ENCODE peak calls at places on chromosomes 2 and 18, in nine cellular contexts. One of them, this sample, is unnamed.

GRCh38 chr2:41965173-41965875 is 82.5 kb upstream of the PKDCC start:
- DNase-seq in hepatocyte: no peak
- DNase-seq in CD4-positive, alpha-beta memory T cell: no peak
- DNase-seq in HTR-8/SVneo: no peak
- DNase-seq in ACHN: no peak
- DNase-seq in amygdala: no peak
- DNase-seq in psoas muscle: no peak
- DNase-seq in pancreas: no peak
- DNase-seq in GM10248: no peak
- DNase-seq in this sample: no peak

GRCh38 chr2:236956641-236957040 is 129.0 kb upstream of the COPS8 start:
- DNase-seq in hepatocyte: no peak
- DNase-seq in GM10248: no peak
- DNase-seq in amygdala: no peak
- DNase-seq in pancreas: no peak
- DNase-seq in psoas muscle: no peak
- DNase-seq in ACHN: no peak
- DNase-seq in CD4-positive, alpha-beta memory T cell: no peak
- DNase-seq in HTR-8/SVneo: no peak
- DNase-seq in this sample: no peak

GRCh38 chr2:95316466-95317122 is 19.4 kb downstream of the KCNIP3 start:
- DNase-seq in psoas muscle: no peak
- DNase-seq in hepatocyte: no peak
- DNase-seq in GM10248: no peak
- DNase-seq in ACHN: peak; percentile 92
- DNase-seq in HTR-8/SVneo: peak; percentile 47
- DNase-seq in pancreas: no peak
- DNase-seq in amygdala: no peak
- DNase-seq in CD4-positive, alpha-beta memory T cell: no peak
- DNase-seq in this sample: no peak

GRCh38 chr2:178747767-178748166 is 59.5 kb downstream of the TTN start:
- DNase-seq in amygdala: no peak
- DNase-seq in GM10248: no peak
- DNase-seq in hepatocyte: no peak
- DNase-seq in pancreas: no peak
- DNase-seq in psoas muscle: no peak
- DNase-seq in HTR-8/SVneo: no peak
- DNase-seq in CD4-positive, alpha-beta memory T cell: no peak
- DNase-seq in ACHN: no peak
- DNase-seq in this sample: no peak

GRCh38 chr2:202717598-202718310 is 83.0 kb downstream of the FAM117B start:
- DNase-seq in HTR-8/SVneo: no peak
- DNase-seq in pancreas: no peak
- DNase-seq in GM10248: no peak
- DNase-seq in hepatocyte: no peak
- DNase-seq in amygdala: no peak
- DNase-seq in CD4-positive, alpha-beta memory T cell: no peak
- DNase-seq in psoas muscle: no peak
- DNase-seq in ACHN: peak; percentile 53
- DNase-seq in this sample: peak; percentile 7

GRCh38 chr2:67797801-67798535 is 264.8 kb downstream of the C1D start:
- DNase-seq in psoas muscle: no peak
- DNase-seq in CD4-positive, alpha-beta memory T cell: no peak
- DNase-seq in ACHN: peak; percentile 5
- DNase-seq in HTR-8/SVneo: no peak
- DNase-seq in GM10248: no peak
- DNase-seq in amygdala: no peak
- DNase-seq in pancreas: no peak
- DNase-seq in hepatocyte: peak; percentile 51
- DNase-seq in this sample: no peak

GRCh38 chr18:80253871-80254492 is 6.7 kb upstream of the PARD6G start:
- DNase-seq in HTR-8/SVneo: no peak
- DNase-seq in GM10248: no peak
- DNase-seq in amygdala: no peak
- DNase-seq in ACHN: no peak
- DNase-seq in psoas muscle: no peak
- DNase-seq in CD4-positive, alpha-beta memory T cell: no peak
- DNase-seq in hepatocyte: peak; percentile 11
- DNase-seq in pancreas: no peak
- DNase-seq in this sample: no peak

GRCh38 chr18:47470941-47471340 is 219.5 kb upstream of the SKOR2 start:
- DNase-seq in HTR-8/SVneo: no peak
- DNase-seq in hepatocyte: no peak
- DNase-seq in amygdala: no peak
- DNase-seq in CD4-positive, alpha-beta memory T cell: no peak
- DNase-seq in GM10248: no peak
- DNase-seq in ACHN: no peak
- DNase-seq in pancreas: no peak
- DNase-seq in psoas muscle: no peak
- DNase-seq in this sample: no peak

GRCh38 chr18:13583567-13584245 is 142.7 kb downstream of the FAM210A start:
- DNase-seq in psoas muscle: no peak
- DNase-seq in HTR-8/SVneo: no peak
- DNase-seq in CD4-positive, alpha-beta memory T cell: no peak
- DNase-seq in ACHN: no peak
- DNase-seq in GM10248: no peak
- DNase-seq in hepatocyte: no peak
- DNase-seq in amygdala: no peak
- DNase-seq in pancreas: no peak
- DNase-seq in this sample: no peak

GRCh38 chr18:8480506-8481328 is 128.5 kb upstream of the RAB12 start:
- DNase-seq in psoas muscle: no peak
- DNase-seq in GM10248: no peak
- DNase-seq in hepatocyte: peak; percentile 79
- DNase-seq in amygdala: peak; percentile 56
- DNase-seq in CD4-positive, alpha-beta memory T cell: no peak
- DNase-seq in ACHN: peak; percentile 50
- DNase-seq in HTR-8/SVneo: peak; percentile 56
- DNase-seq in pancreas: no peak
- DNase-seq in this sample: no peak

GRCh38 chr2:173410579-173410978 is 55.9 kb downstream of the CDCA7 start:
- DNase-seq in amygdala: no peak
- DNase-seq in HTR-8/SVneo: no peak
- DNase-seq in pancreas: no peak
- DNase-seq in ACHN: no peak
- DNase-seq in psoas muscle: no peak
- DNase-seq in hepatocyte: no peak
- DNase-seq in GM10248: no peak
- DNase-seq in CD4-positive, alpha-beta memory T cell: no peak
- DNase-seq in this sample: no peak

GRCh38 chr2:28415715-28416114 is 23.1 kb downstream of the FOSL2 start:
- DNase-seq in ACHN: no peak
- DNase-seq in psoas muscle: no peak
- DNase-seq in GM10248: no peak
- DNase-seq in hepatocyte: no peak
- DNase-seq in amygdala: no peak
- DNase-seq in pancreas: no peak
- DNase-seq in HTR-8/SVneo: no peak
- DNase-seq in CD4-positive, alpha-beta memory T cell: no peak
- DNase-seq in this sample: peak; percentile 4

GRCh38 chr2:19738707-19739106 is 163.1 kb downstream of the TTC32 start:
- DNase-seq in GM10248: no peak
- DNase-seq in CD4-positive, alpha-beta memory T cell: no peak
- DNase-seq in amygdala: no peak
- DNase-seq in hepatocyte: no peak
- DNase-seq in ACHN: no peak
- DNase-seq in psoas muscle: peak; percentile 89
- DNase-seq in HTR-8/SVneo: no peak
- DNase-seq in pancreas: no peak
- DNase-seq in this sample: no peak

GRCh38 chr2:60302377-60303126 is 250.9 kb downstream of the BCL11A start:
- DNase-seq in GM10248: no peak
- DNase-seq in pancreas: no peak
- DNase-seq in amygdala: no peak
- DNase-seq in hepatocyte: no peak
- DNase-seq in psoas muscle: no peak
- DNase-seq in HTR-8/SVneo: no peak
- DNase-seq in ACHN: no peak
- DNase-seq in CD4-positive, alpha-beta memory T cell: no peak
- DNase-seq in this sample: no peak

GRCh38 chr18:5238371-5238758 is 41.3 kb upstream of the AKAIN1 start:
- DNase-seq in amygdala: peak; percentile 30
- DNase-seq in HTR-8/SVneo: no peak
- DNase-seq in ACHN: peak; percentile 45
- DNase-seq in pancreas: peak; percentile 74
- DNase-seq in GM10248: peak; percentile 54
- DNase-seq in psoas muscle: peak; percentile 70
- DNase-seq in CD4-positive, alpha-beta memory T cell: no peak
- DNase-seq in hepatocyte: peak; percentile 87
- DNase-seq in this sample: no peak

GRCh38 chr2:139218181-139218580 is 438.0 kb upstream of the NXPH2 start:
- DNase-seq in HTR-8/SVneo: no peak
- DNase-seq in ACHN: peak; percentile 4
- DNase-seq in GM10248: no peak
- DNase-seq in hepatocyte: no peak
- DNase-seq in pancreas: no peak
- DNase-seq in amygdala: no peak
- DNase-seq in psoas muscle: no peak
- DNase-seq in CD4-positive, alpha-beta memory T cell: no peak
- DNase-seq in this sample: no peak

GRCh38 chr2:216710531-216711282 is 15.4 kb upstream of the IGFBP5 start:
- DNase-seq in HTR-8/SVneo: no peak
- DNase-seq in GM10248: no peak
- DNase-seq in ACHN: no peak
- DNase-seq in hepatocyte: peak; percentile 42
- DNase-seq in psoas muscle: peak; percentile 78
- DNase-seq in amygdala: no peak
- DNase-seq in CD4-positive, alpha-beta memory T cell: no peak
- DNase-seq in pancreas: no peak
- DNase-seq in this sample: no peak

GRCh38 chr2:127174977-127175376 is 45.1 kb downstream of the CYP27C1 start:
- DNase-seq in amygdala: no peak
- DNase-seq in psoas muscle: peak; percentile 74
- DNase-seq in pancreas: no peak
- DNase-seq in hepatocyte: peak; percentile 68
- DNase-seq in HTR-8/SVneo: no peak
- DNase-seq in CD4-positive, alpha-beta memory T cell: no peak
- DNase-seq in ACHN: no peak
- DNase-seq in GM10248: no peak
- DNase-seq in this sample: no peak

GRCh38 chr2:14255135-14255820 is 377.2 kb upstream of the LRATD1 start:
- DNase-seq in psoas muscle: no peak
- DNase-seq in GM10248: no peak
- DNase-seq in ACHN: no peak
- DNase-seq in hepatocyte: no peak
- DNase-seq in HTR-8/SVneo: no peak
- DNase-seq in CD4-positive, alpha-beta memory T cell: no peak
- DNase-seq in amygdala: no peak
- DNase-seq in pancreas: no peak
- DNase-seq in this sample: no peak

GRCh38 chr2:9420495-9420894 is 2.8 kb downstream of the ITGB1BP1 start:
- DNase-seq in HTR-8/SVneo: no peak
- DNase-seq in pancreas: no peak
- DNase-seq in hepatocyte: no peak
- DNase-seq in psoas muscle: no peak
- DNase-seq in amygdala: no peak
- DNase-seq in CD4-positive, alpha-beta memory T cell: no peak
- DNase-seq in GM10248: no peak
- DNase-seq in ACHN: no peak
- DNase-seq in this sample: no peak

GRCh38 chr2:218024871-218025270 is 22.1 kb upstream of the TNS1 start:
- DNase-seq in amygdala: no peak
- DNase-seq in CD4-positive, alpha-beta memory T cell: no peak
- DNase-seq in pancreas: peak; percentile 6
- DNase-seq in ACHN: no peak
- DNase-seq in HTR-8/SVneo: no peak
- DNase-seq in GM10248: no peak
- DNase-seq in psoas muscle: no peak
- DNase-seq in hepatocyte: no peak
- DNase-seq in this sample: no peak

GRCh38 chr18:3885209-3885792 is 435.3 kb downstream of the TGIF1 start:
- DNase-seq in ACHN: peak; percentile 25
- DNase-seq in GM10248: no peak
- DNase-seq in psoas muscle: no peak
- DNase-seq in amygdala: no peak
- DNase-seq in pancreas: no peak
- DNase-seq in HTR-8/SVneo: peak; percentile 10
- DNase-seq in hepatocyte: no peak
- DNase-seq in CD4-positive, alpha-beta memory T cell: no peak
- DNase-seq in this sample: no peak

GRCh38 chr18:59662008-59662701 is 35.1 kb downstream of the CCBE1 start:
- DNase-seq in GM10248: no peak
- DNase-seq in ACHN: no peak
- DNase-seq in CD4-positive, alpha-beta memory T cell: no peak
- DNase-seq in pancreas: no peak
- DNase-seq in psoas muscle: no peak
- DNase-seq in HTR-8/SVneo: no peak
- DNase-seq in amygdala: no peak
- DNase-seq in hepatocyte: no peak
- DNase-seq in this sample: no peak

GRCh38 chr2:31266804-31267203 is 32.9 kb downstream of the EHD3 start:
- DNase-seq in GM10248: no peak
- DNase-seq in CD4-positive, alpha-beta memory T cell: no peak
- DNase-seq in amygdala: no peak
- DNase-seq in HTR-8/SVneo: no peak
- DNase-seq in ACHN: no peak
- DNase-seq in psoas muscle: no peak
- DNase-seq in hepatocyte: no peak
- DNase-seq in pancreas: no peak
- DNase-seq in this sample: no peak

GRCh38 chr2:241154915-241155314 is 4.6 kb downstream of the PPP1R7 start:
- DNase-seq in ACHN: no peak
- DNase-seq in CD4-positive, alpha-beta memory T cell: no peak
- DNase-seq in amygdala: peak; percentile 29
- DNase-seq in HTR-8/SVneo: no peak
- DNase-seq in hepatocyte: no peak
- DNase-seq in psoas muscle: no peak
- DNase-seq in GM10248: no peak
- DNase-seq in pancreas: no peak
- DNase-seq in this sample: no peak

GRCh38 chr2:217329023-217329431 is 469.2 kb upstream of the TNP1 start:
- DNase-seq in HTR-8/SVneo: no peak
- DNase-seq in psoas muscle: no peak
- DNase-seq in CD4-positive, alpha-beta memory T cell: no peak
- DNase-seq in amygdala: no peak
- DNase-seq in hepatocyte: no peak
- DNase-seq in pancreas: no peak
- DNase-seq in ACHN: no peak
- DNase-seq in GM10248: no peak
- DNase-seq in this sample: no peak

GRCh38 chr2:52082646-52083045 is 1050.7 kb upstream of the NRXN1 start:
- DNase-seq in amygdala: no peak
- DNase-seq in psoas muscle: no peak
- DNase-seq in CD4-positive, alpha-beta memory T cell: no peak
- DNase-seq in HTR-8/SVneo: no peak
- DNase-seq in ACHN: no peak
- DNase-seq in pancreas: no peak
- DNase-seq in GM10248: no peak
- DNase-seq in hepatocyte: no peak
- DNase-seq in this sample: no peak

GRCh38 chr2:43106767-43107527 is 119.5 kb downstream of the ZFP36L2 start:
- DNase-seq in ACHN: no peak
- DNase-seq in psoas muscle: no peak
- DNase-seq in HTR-8/SVneo: no peak
- DNase-seq in CD4-positive, alpha-beta memory T cell: no peak
- DNase-seq in GM10248: no peak
- DNase-seq in hepatocyte: peak; percentile 10
- DNase-seq in amygdala: no peak
- DNase-seq in pancreas: no peak
- DNase-seq in this sample: no peak

GRCh38 chr2:100283724-100284501 is 38.4 kb downstream of the LONRF2 start:
- DNase-seq in ACHN: peak; percentile 88
- DNase-seq in amygdala: no peak
- DNase-seq in psoas muscle: no peak
- DNase-seq in pancreas: no peak
- DNase-seq in hepatocyte: no peak
- DNase-seq in HTR-8/SVneo: no peak
- DNase-seq in CD4-positive, alpha-beta memory T cell: no peak
- DNase-seq in GM10248: no peak
- DNase-seq in this sample: no peak

GRCh38 chr2:239882335-239882734 is 142.8 kb downstream of the NDUFA10 start:
- DNase-seq in GM10248: peak; percentile 57
- DNase-seq in psoas muscle: no peak
- DNase-seq in HTR-8/SVneo: peak; percentile 46
- DNase-seq in pancreas: peak; percentile 59
- DNase-seq in hepatocyte: peak; percentile 78
- DNase-seq in CD4-positive, alpha-beta memory T cell: peak; percentile 56
- DNase-seq in amygdala: no peak
- DNase-seq in ACHN: peak; percentile 25
- DNase-seq in this sample: peak; percentile 51

GRCh38 chr18:67783215-67783946 is 266.9 kb upstream of the DSEL start:
- DNase-seq in psoas muscle: no peak
- DNase-seq in pancreas: no peak
- DNase-seq in ACHN: peak; percentile 63
- DNase-seq in GM10248: no peak
- DNase-seq in amygdala: no peak
- DNase-seq in HTR-8/SVneo: peak; percentile 26
- DNase-seq in hepatocyte: no peak
- DNase-seq in CD4-positive, alpha-beta memory T cell: no peak
- DNase-seq in this sample: no peak